ENCODE peak calls at places on chromosomes 13 and 19, in six cellular contexts. A, P, G, Z, L and T are unnamed samples.

GRCh38 chr13:101149735-101150380 is 266.4 kb downstream of the NALCN start:
- DNase-seq in A (peak; percentile 33), P (no peak), G (peak; percentile 7), Z (no peak), L (no peak), T (no peak)

GRCh38 chr19:11849264-11849615 is 714 bp downstream of the ZNF439 start:
- DNase-seq in A (no peak), P (no peak), G (no peak), Z (no peak), L (no peak), T (no peak)

GRCh38 chr19:58279925-58280316 is 1.2 kb downstream of the ZNF8 start:
- DNase-seq in A (no peak), P (no peak), G (no peak), Z (no peak), L (no peak), T (no peak)

GRCh38 chr19:36151144-36152051 is 849 bp downstream of the COX7A1 start:
- DNase-seq in A (no peak), P (no peak), G (no peak), Z (no peak), L (no peak), T (no peak)

GRCh38 chr13:98240131-98240530 is 63.1 kb upstream of the RNF113B start:
- DNase-seq in A (no peak), P (no peak), G (no peak), Z (no peak), L (no peak), T (no peak)

GRCh38 chr13:25375727-25376358 is 4.1 kb downstream of the ATP8A2 start:
- DNase-seq in A (peak; percentile 27), P (peak; percentile 22), G (peak; percentile 56), Z (peak; percentile 3), L (peak; percentile 48), T (peak; percentile 5)

GRCh38 chr19:558770-559439 is 13.5 kb upstream of the BSG start:
- DNase-seq in A (no peak), P (no peak), G (no peak), Z (no peak), L (no peak), T (no peak)

GRCh38 chr19:3606690-3607289 is at the start of gene TBXA2R:
- DNase-seq in A (no peak), P (peak; percentile 80), G (peak; percentile 55), Z (peak; percentile 22), L (peak; percentile 64), T (peak; percentile 58)

GRCh38 chr13:32639502-32640105 is 53.4 kb downstream of the PDS5B start:
- DNase-seq in A (peak; percentile 50), P (peak; percentile 48), G (peak; percentile 64), Z (peak; percentile 31), L (peak; percentile 56), T (peak; percentile 39)

GRCh38 chr19:11031421-11032070 is 57.7 kb upstream of the LDLR start:
- DNase-seq in A (no peak), P (no peak), G (no peak), Z (no peak), L (no peak), T (no peak)